ENCODE peak calls at places on chromosomes 7 and 10, in five cellular contexts. One of them, this sample, is unnamed.

GRCh38 chr7:112416127-112416526 is 34.1 kb upstream of the IFRD1 start:
- DNase-seq in aorta: no peak
- DNase-seq in small intestine: no peak
- DNase-seq in CD8-positive, alpha-beta memory T cell: no peak
- DNase-seq in heart left ventricle: no peak
- DNase-seq in this sample: no peak

GRCh38 chr10:92591550-92592140 is 1.3 kb upstream of the KIF11 start:
- DNase-seq in aorta: peak
- DNase-seq in small intestine: peak
- DNase-seq in CD8-positive, alpha-beta memory T cell: peak
- DNase-seq in heart left ventricle: peak
- DNase-seq in this sample: peak

GRCh38 chr7:43850348-43851116 is 18.8 kb downstream of the MRPS24 start:
- DNase-seq in aorta: no peak
- DNase-seq in small intestine: no peak
- DNase-seq in CD8-positive, alpha-beta memory T cell: no peak
- DNase-seq in heart left ventricle: no peak
- DNase-seq in this sample: no peak

GRCh38 chr10:77062381-77062780 is 575.2 kb downstream of the KCNMA1 start:
- DNase-seq in aorta: no peak
- DNase-seq in small intestine: no peak
- DNase-seq in CD8-positive, alpha-beta memory T cell: no peak
- DNase-seq in heart left ventricle: no peak
- DNase-seq in this sample: no peak

GRCh38 chr10:10687751-10688150 is 329.9 kb upstream of the CELF2 start:
- DNase-seq in aorta: no peak
- DNase-seq in small intestine: no peak
- DNase-seq in CD8-positive, alpha-beta memory T cell: no peak
- DNase-seq in heart left ventricle: no peak
- DNase-seq in this sample: no peak

GRCh38 chr10:132987671-132988571 is 45.6 kb upstream of the CFAP46 start:
- DNase-seq in aorta: peak
- DNase-seq in small intestine: no peak
- DNase-seq in CD8-positive, alpha-beta memory T cell: no peak
- DNase-seq in heart left ventricle: no peak
- DNase-seq in this sample: peak

GRCh38 chr10:116296358-116296757 is 23.4 kb upstream of the GFRA1 start:
- DNase-seq in aorta: no peak
- DNase-seq in small intestine: no peak
- DNase-seq in CD8-positive, alpha-beta memory T cell: no peak
- DNase-seq in heart left ventricle: no peak
- DNase-seq in this sample: no peak

GRCh38 chr10:44376504-44377099 is 8.3 kb downstream of the CXCL12 start:
- DNase-seq in aorta: no peak
- DNase-seq in small intestine: no peak
- DNase-seq in CD8-positive, alpha-beta memory T cell: no peak
- DNase-seq in heart left ventricle: no peak
- DNase-seq in this sample: no peak

GRCh38 chr7:33039257-33039904 is 23.2 kb downstream of the NT5C3A start:
- DNase-seq in aorta: no peak
- DNase-seq in small intestine: peak
- DNase-seq in CD8-positive, alpha-beta memory T cell: no peak
- DNase-seq in heart left ventricle: no peak
- DNase-seq in this sample: no peak

GRCh38 chr10:35882422-35883150 is 240.5 kb upstream of the FZD8 start:
- DNase-seq in aorta: no peak
- DNase-seq in small intestine: no peak
- DNase-seq in CD8-positive, alpha-beta memory T cell: no peak
- DNase-seq in heart left ventricle: no peak
- DNase-seq in this sample: no peak

GRCh38 chr7:66099232-66099550 is 15.5 kb upstream of the CRCP start:
- DNase-seq in aorta: no peak
- DNase-seq in small intestine: no peak
- DNase-seq in CD8-positive, alpha-beta memory T cell: no peak
- DNase-seq in heart left ventricle: no peak
- DNase-seq in this sample: no peak

This sample was measured in left cardiac atrium.